ENCODE peak calls at places on chromosome 13, in six cellular contexts. P is adrenal gland, E is sigmoid colon, M is transverse colon, K is H1, N is tibial nerve. B is an unnamed sample. For H3K4me1 and H3K27me3, the result is how much of the 10 kb centered on the place peaks cover.

GRCh38 chr13:77425705-77426104 is 98.8 kb upstream of the MYCBP2 start:
- DNase-seq in P (no peak), E (no peak), M (no peak), K (no peak), N (no peak), B (no peak)

GRCh38 chr13:46507978-46508377 is 45.0 kb upstream of the LRCH1 start:
- DNase-seq in P (no peak), E (no peak), M (no peak), K (no peak), N (no peak), B (no peak)

GRCh38 chr13:67230774-67231480 is 791 bp upstream of the PCDH9 start:
- DNase-seq in P (peak), E (peak), M (peak), K (peak), N (peak), B (peak)

GRCh38 chr13:40982772-40983171 is 36.3 kb downstream of the ELF1 start:
- DNase-seq in P (peak), E (no peak), M (peak), K (no peak), N (no peak), B (no peak)

GRCh38 chr13:48560657-48561337 is 27.9 kb upstream of the RCBTB2 start:
- DNase-seq in P (no peak), E (no peak), M (no peak), K (no peak), N (no peak), B (no peak)

GRCh38 chr13:90104764-90105163 is 1242.7 kb upstream of the MIR17HG start:
- DNase-seq in P (no peak), E (no peak), M (no peak), K (no peak), N (no peak), B (no peak)

GRCh38 chr13:95915102-95915501 is 138.1 kb downstream of the UGGT2 start:
- DNase-seq in P (no peak), E (no peak), M (no peak), K (no peak), N (no peak), B (no peak)

GRCh38 chr13:74511523-74511922 is 377.3 kb upstream of the KLF12 start:
- DNase-seq in P (no peak), E (no peak), M (no peak), K (no peak), N (no peak), B (no peak)

GRCh38 chr13:45492538-45492937 is 27.8 kb downstream of the COG3 start:
- DNase-seq in P (no peak), E (no peak), M (no peak), K (no peak), N (no peak), B (no peak)

GRCh38 chr13:68257111-68257842 is 1027.1 kb upstream of the PCDH9 start:
- DNase-seq in P (no peak), E (no peak), M (no peak), K (no peak), N (no peak), B (no peak)

GRCh38 chr13:32846556-32846955 is 169.7 kb upstream of the KL start:
- DNase-seq in P (no peak), E (no peak), M (no peak), K (peak), N (no peak), B (no peak)

GRCh38 chr13:50917572-50917971 is 8.0 kb downstream of the RNASEH2B start:
- DNase-seq in P (no peak), E (no peak), M (no peak), K (no peak), N (no peak), B (no peak)

GRCh38 chr13:50914301-50914700 is 4.7 kb downstream of the RNASEH2B start:
- DNase-seq in P (no peak), E (no peak), M (no peak), K (no peak), N (no peak), B (no peak)

GRCh38 chr13:50914848-50915247 is 5.3 kb downstream of the RNASEH2B start:
- DNase-seq in P (no peak), E (no peak), M (no peak), K (no peak), N (no peak), B (no peak)

GRCh38 chr13:50916701-50917184 is 7.2 kb downstream of the RNASEH2B start:
- DNase-seq in P (no peak), E (no peak), M (no peak), K (no peak), N (no peak), B (no peak)

DNA sequence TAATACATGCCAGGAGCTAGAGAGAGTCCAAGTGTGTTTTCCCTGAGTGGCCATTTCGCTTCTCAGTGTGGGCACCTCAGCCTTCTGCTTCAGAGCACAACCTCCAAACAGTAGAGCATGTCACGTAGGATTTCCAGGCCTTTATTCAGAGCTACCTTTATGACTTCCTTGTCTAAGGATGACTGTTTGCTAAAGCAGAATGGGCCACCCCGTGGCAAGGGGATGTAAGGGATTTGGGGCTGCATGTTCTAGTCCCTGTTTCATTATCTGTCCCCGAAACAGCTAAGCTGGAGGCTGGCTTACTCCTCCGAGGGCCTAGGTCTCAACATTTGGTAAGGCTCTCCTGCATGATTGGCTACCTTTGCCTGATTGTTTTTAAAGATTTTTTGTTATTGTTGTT is 6.0 kb downstream of the RNASEH2B start:
- DNase-seq in P (no peak), E (no peak), M (no peak), K (no peak), N (no peak), B (no peak)
- H3K4me1 ChIP-seq in P (under half), E (half or more), M (half or more), K (under half), N (under half), B (under half)

DNA sequence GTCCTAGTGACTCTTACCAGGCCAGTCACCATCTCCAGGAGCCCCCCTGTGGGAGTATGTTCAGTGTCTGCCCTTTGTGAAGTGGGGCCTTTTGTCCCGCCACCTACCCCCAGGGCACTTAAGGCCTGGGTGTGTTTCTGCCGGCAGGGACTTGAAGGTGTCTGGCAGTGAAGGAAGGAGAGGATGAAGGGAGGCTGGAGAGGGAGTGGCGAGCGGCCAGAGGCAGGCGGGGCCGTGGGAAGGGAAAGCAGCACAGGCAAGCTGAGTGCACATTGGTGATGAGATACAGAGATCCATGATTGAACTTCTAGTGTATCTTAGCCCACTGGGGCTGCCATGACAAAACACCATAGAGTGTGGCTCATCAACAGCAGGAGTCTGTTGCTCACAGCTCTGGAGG is 17.5 kb downstream of the CUL4A start:
- DNase-seq in P (no peak), E (no peak), M (no peak), K (no peak), N (no peak), B (no peak)
- TF ChIP-seq POLR2A in P (no peak), E (no peak), M (no peak), K (no peak), N (no peak), B (no peak)

GRCh38 chr13:27857271-27857670 is 62.5 kb upstream of the PDX1 start:
- DNase-seq in P (no peak), E (no peak), M (no peak), K (no peak), N (no peak), B (no peak)
- H3K27me3 ChIP-seq in P (under half), E (under half), M (half or more), K (under half), N (under half), B (under half)

GRCh38 chr13:39557285-39557955 is 45.6 kb downstream of the LHFPL6 start:
- DNase-seq in P (no peak), E (no peak), M (no peak), K (no peak), N (no peak), B (no peak)

GRCh38 chr13:39565036-39565949 is 37.7 kb downstream of the LHFPL6 start:
- DNase-seq in P (no peak), E (no peak), M (no peak), K (peak), N (no peak), B (peak)

GRCh38 chr13:39556856-39557255 is 46.1 kb downstream of the LHFPL6 start:
- DNase-seq in P (no peak), E (no peak), M (no peak), K (no peak), N (no peak), B (no peak)

GRCh38 chr13:39561971-39562370 is 41.0 kb downstream of the LHFPL6 start:
- DNase-seq in P (no peak), E (no peak), M (no peak), K (no peak), N (no peak), B (no peak)

DNA sequence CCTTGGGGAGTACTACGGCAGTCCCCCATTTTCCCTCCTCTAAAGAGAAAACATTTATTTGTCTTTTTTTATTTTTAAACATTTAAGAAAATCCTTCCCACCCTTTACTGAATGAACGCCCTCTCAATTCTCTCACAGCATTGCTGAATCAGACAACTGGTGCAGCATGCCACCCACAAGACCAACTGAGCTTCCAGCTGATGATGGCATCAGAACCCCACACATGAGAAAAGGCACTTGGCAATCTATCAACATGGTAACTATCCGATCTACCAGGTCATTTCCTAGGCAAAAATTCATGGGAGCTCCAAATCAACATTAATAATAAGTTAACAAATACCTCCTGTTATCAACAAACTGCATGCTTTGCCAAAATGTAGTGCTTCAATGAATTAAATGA is 43.2 kb downstream of the LHFPL6 start:
- DNase-seq in P (no peak), E (no peak), M (no peak), K (no peak), N (no peak), B (no peak)
- H3K4me1 ChIP-seq in P (under half), E (under half), M (under half), K (under half), N (under half), B (under half)

GRCh38 chr13:110561335-110562033 is at the start of gene RAB20:
- DNase-seq in P (peak), E (peak), M (peak), K (no peak), N (peak), B (peak)
- TF ChIP-seq POLR2A in P (peak), E (peak), M (peak), K (no peak), N (no peak), B (peak)